ENCODE peak calls at places on chromosomes 7 and 10, in ten cellular contexts. S is GM04503; M is mucosa of gallbladder; H is GM03348; F is HCT116; Q is AG09309; K is naive thymus-derived CD4-positive, alpha-beta T cell; N is heart right ventricle; O is stimulated activated CD8-positive, alpha-beta memory T cell treated with anti-CD3 and anti-CD28 coated beads, Interleukin-7, amount 100 ng/mL, for 1 hour; Y is globus pallidus. A is an unnamed sample.
A peak's percentile ranks its signal among the peaks of the same experiment; 100 is the strongest.

GRCh38 chr7:115724400-115725056 is 306.0 kb downstream of the TFEC start:
- DNase-seq in K (no peak), F (no peak), Q (no peak), Y (no peak), H (no peak), O (no peak), N (no peak), S (no peak), M (no peak), A (no peak)

GRCh38 chr7:42106562-42106961 is 130.4 kb downstream of the GLI3 start:
- DNase-seq in N (no peak), Q (no peak), M (no peak), Y (no peak), K (no peak), F (no peak), S (no peak), H (peak; percentile 28), O (no peak), A (no peak)

GRCh38 chr10:28722065-28722803 is 44.9 kb downstream of the BAMBI start:
- DNase-seq in K (no peak), O (no peak), Y (peak; percentile 47), H (peak; percentile 53), M (peak; percentile 45), N (peak; percentile 43), Q (no peak), S (no peak), F (no peak), A (no peak)

GRCh38 chr7:28272461-28272877 is 91.9 kb upstream of the JAZF1 start:
- DNase-seq in F (peak; percentile 24), O (no peak), S (peak; percentile 11), Y (peak; percentile 73), H (peak; percentile 82), K (peak; percentile 7), Q (peak; percentile 18), M (peak; percentile 29), N (peak; percentile 18), A (peak; percentile 9)

GRCh38 chr7:18903676-18904075 is 213.8 kb downstream of the TWIST1 start:
- DNase-seq in O (no peak), Q (no peak), S (no peak), F (no peak), N (no peak), H (peak; percentile 6), K (no peak), Y (no peak), M (no peak), A (no peak)

GRCh38 chr10:111323567-111323966 is 246.7 kb downstream of the ADRA2A start:
- DNase-seq in N (no peak), F (peak; percentile 4), Y (no peak), O (no peak), K (no peak), H (peak; percentile 16), M (no peak), Q (peak; percentile 5), S (no peak), A (no peak)

GRCh38 chr10:32958992-32959703 is 1.1 kb upstream of the ITGB1 start:
- DNase-seq in M (no peak), K (no peak), N (no peak), Q (no peak), O (no peak), Y (no peak), S (no peak), H (no peak), F (no peak), A (peak; percentile 82)

GRCh38 chr7:90760892-90761291 is 164.8 kb downstream of the CDK14 start:
- DNase-seq in Q (no peak), N (no peak), Y (no peak), H (no peak), O (no peak), S (no peak), F (no peak), M (no peak), K (no peak), A (no peak)

GRCh38 chr10:4399571-4399970 is 426.4 kb upstream of the AKR1E2 start:
- DNase-seq in K (no peak), Y (no peak), Q (peak; percentile 18), H (peak; percentile 13), F (no peak), M (no peak), O (no peak), S (peak; percentile 47), N (no peak), A (no peak)

GRCh38 chr7:28498636-28499035 is 86.3 kb downstream of the CREB5 start:
- DNase-seq in Q (no peak), K (no peak), S (no peak), Y (no peak), N (no peak), F (no peak), M (no peak), O (no peak), H (no peak), A (no peak)

GRCh38 chr10:31645786-31646185 is 282.8 kb downstream of the ARHGAP12 start:
- DNase-seq in Q (no peak), N (no peak), F (peak; percentile 24), M (no peak), S (no peak), O (no peak), H (no peak), Y (no peak), K (no peak), A (no peak)

GRCh38 chr7:39240864-39241263 is 263.2 kb downstream of the POU6F2 start:
- DNase-seq in H (no peak), K (no peak), O (no peak), M (no peak), Q (no peak), N (no peak), Y (no peak), S (no peak), F (no peak), A (no peak)

GRCh38 chr7:133434246-133434865 is 181.5 kb downstream of the EXOC4 start:
- DNase-seq in S (peak; percentile 4), N (no peak), Q (no peak), H (peak; percentile 58), K (peak; percentile 5), F (no peak), O (no peak), Y (peak; percentile 36), M (no peak), A (peak; percentile 25)

GRCh38 chr7:99563650-99564049 is 5.2 kb downstream of the ZNF655 start:
- DNase-seq in M (no peak), Y (no peak), K (no peak), H (peak; percentile 76), F (no peak), S (peak; percentile 49), N (no peak), O (no peak), Q (peak; percentile 48), A (no peak)

GRCh38 chr10:104259999-104260774 is 5.5 kb downstream of the GSTO1 start:
- DNase-seq in N (no peak), Y (no peak), H (no peak), M (no peak), O (no peak), S (no peak), Q (no peak), K (no peak), F (no peak), A (no peak)

GRCh38 chr7:44986218-44987053 is 7.6 kb upstream of the MYO1G start:
- DNase-seq in K (peak; percentile 96), N (peak; percentile 96), S (peak; percentile 61), O (peak; percentile 95), Y (peak; percentile 85), M (peak; percentile 94), F (peak; percentile 87), H (peak; percentile 96), Q (peak; percentile 66), A (peak; percentile 97)

GRCh38 chr10:45464958-45465567 is 91.0 kb downstream of the ALOX5 start:
- DNase-seq in F (peak; percentile 19), H (peak; percentile 93), S (peak; percentile 3), N (peak; percentile 75), K (peak; percentile 72), O (peak; percentile 45), M (peak; percentile 76), Y (peak; percentile 79), Q (no peak), A (peak; percentile 88)

GRCh38 chr10:101379663-101380352 is 25.8 kb downstream of the BTRC start:
- DNase-seq in M (no peak), K (no peak), Q (no peak), N (no peak), S (no peak), F (no peak), O (no peak), Y (no peak), H (no peak), A (no peak)

GRCh38 chr7:129218514-129219036 is 6.3 kb upstream of the AHCYL2 start:
- DNase-seq in H (peak; percentile 92), K (peak; percentile 73), Y (peak; percentile 82), N (peak; percentile 73), F (peak; percentile 67), S (no peak), O (peak; percentile 49), M (peak; percentile 87), Q (peak; percentile 35), A (peak; percentile 84)

GRCh38 chr7:135666156-135666555 is 3.8 kb downstream of the STMP1 start:
- DNase-seq in F (no peak), N (no peak), Y (no peak), Q (no peak), S (no peak), H (no peak), K (no peak), M (no peak), O (no peak), A (no peak)

GRCh38 chr10:132939957-132940790 is 2.2 kb downstream of the CFAP46 start:
- DNase-seq in F (no peak), K (no peak), M (peak; percentile 31), Q (no peak), N (no peak), H (peak; percentile 93), Y (peak; percentile 51), O (no peak), S (no peak), A (peak; percentile 50)

GRCh38 chr10:69704231-69704630 is 74.2 kb downstream of the FAM241B start:
- DNase-seq in K (no peak), F (no peak), H (no peak), S (no peak), O (no peak), Y (no peak), Q (no peak), N (no peak), M (no peak), A (no peak)

GRCh38 chr10:5684318-5684970 is at the start of gene TASOR2:
- DNase-seq in S (peak; percentile 87), N (peak; percentile 99), O (peak; percentile 93), F (peak; percentile 94), M (peak; percentile 98), H (peak; percentile 99), Q (peak; percentile 79), K (peak; percentile 93), Y (peak; percentile 95), A (peak; percentile 99)

GRCh38 chr10:36675458-36675880 is 449.9 kb upstream of the ANKRD30A start:
- DNase-seq in M (no peak), O (no peak), N (no peak), Y (no peak), F (no peak), H (peak; percentile 64), Q (peak; percentile 37), K (no peak), S (peak; percentile 64), A (no peak)

GRCh38 chr10:35194906-35195305 is 68.3 kb downstream of the CREM start:
- DNase-seq in H (no peak), O (no peak), Q (no peak), K (peak; percentile 76), F (peak; percentile 18), Y (no peak), S (no peak), N (no peak), M (no peak), A (no peak)

GRCh38 chr10:30502266-30503058 is 68.5 kb downstream of the MAP3K8 start:
- DNase-seq in K (no peak), M (peak; percentile 28), O (peak; percentile 27), H (peak; percentile 36), N (no peak), F (no peak), Q (no peak), S (no peak), Y (no peak), A (peak; percentile 90)

GRCh38 chr7:70456729-70457128 is 675.2 kb upstream of the GALNT17 start:
- DNase-seq in M (no peak), N (no peak), H (no peak), O (no peak), Y (no peak), S (no peak), K (no peak), F (no peak), Q (no peak), A (peak; percentile 65)

GRCh38 chr10:85786401-85786899 is 580.1 kb downstream of the GRID1 start:
- DNase-seq in Y (peak; percentile 37), H (no peak), O (no peak), S (no peak), Q (no peak), K (no peak), N (no peak), M (no peak), F (peak; percentile 4), A (peak; percentile 22)